ENCODE peak calls at places on chromosome 21, in six cellular contexts. M is stimulated activated CD4-positive, alpha-beta T cell treated with anti-CD3 and anti-CD28 coated beads, Interleukin-2, amount 100 ng/mL, for 24 hours; L is skeletal muscle cell; O is body of pancreas; V is activated CD8-positive, alpha-beta memory T cell treated with anti-CD3 and anti-CD28 coated beads, Interleukin-2, amount 50 U/mL, for 48 hours; K is GM23248. X is an unnamed sample.

GRCh38 chr21:37071561-37072238 is 1.2 kb downstream of the PIGP start:
- DNase-seq in M (no peak), L (peak), O (peak), V (no peak), K (peak), X (peak)

GRCh38 chr21:16741228-16741665 is 771.6 kb upstream of the CXADR start:
- DNase-seq in M (no peak), L (no peak), O (no peak), V (no peak), K (no peak), X (no peak)

GRCh38 chr21:41706263-41706639 is 60.6 kb downstream of the RIPK4 start:
- DNase-seq in M (no peak), L (no peak), O (no peak), V (no peak), K (no peak), X (no peak)

GRCh38 chr21:32533611-32534010 is 51.7 kb downstream of the TCP10L start:
- DNase-seq in M (no peak), L (no peak), O (no peak), V (no peak), K (no peak), X (no peak)

GRCh38 chr21:41975391-41976272 is 21.8 kb upstream of the C2CD2 start:
- DNase-seq in M (no peak), L (no peak), O (no peak), V (peak), K (peak), X (peak)

GRCh38 chr21:16426936-16427335 is 697.2 kb downstream of the USP25 start:
- DNase-seq in M (no peak), L (no peak), O (no peak), V (no peak), K (no peak), X (no peak)

GRCh38 chr21:27776925-27777553 is 810.2 kb upstream of the ADAMTS5 start:
- DNase-seq in M (no peak), L (no peak), O (peak), V (no peak), K (no peak), X (no peak)

GRCh38 chr21:32807717-32808380 is 36.3 kb upstream of the PAXBP1 start:
- DNase-seq in M (no peak), L (peak), O (no peak), V (no peak), K (peak), X (peak)

GRCh38 chr21:46048926-46049889 is 48.7 kb upstream of the COL6A2 start:
- DNase-seq in M (no peak), L (peak), O (peak), V (peak), K (peak), X (no peak)

GRCh38 chr21:36643374-36644250 is 55.3 kb upstream of the SIM2 start:
- DNase-seq in M (no peak), L (no peak), O (no peak), V (no peak), K (peak), X (no peak)

GRCh38 chr21:15088483-15088882 is 23.7 kb upstream of the NRIP1 start:
- DNase-seq in M (no peak), L (no peak), O (no peak), V (no peak), K (no peak), X (no peak)

GRCh38 chr21:38258803-38259485 is 2.2 kb downstream of the KCNJ15 start:
- DNase-seq in M (no peak), L (peak), O (no peak), V (no peak), K (peak), X (no peak)

X was measured in endodermal cell.